ENCODE peak calls at places on chromosomes 16 and 17, in ten cellular contexts. One of them, this sample, is unnamed.

GRCh38 chr16:55257971-55258613 is 65.9 kb upstream of the IRX6 start:
- DNase-seq in WTC11: peak; percentile 84
- DNase-seq in activated B cell treated with CpG ODN at 0.5 μM for 24 hours: no peak
- DNase-seq in BJ: no peak
- DNase-seq in fibroblast of pulmonary artery: peak; percentile 50
- DNase-seq in thoracic aorta: no peak
- DNase-seq in A673: peak; percentile 78
- DNase-seq in PC-9: peak; percentile 11
- DNase-seq in sigmoid colon: no peak
- DNase-seq in left ventricle myocardium inferior: peak; percentile 29
- DNase-seq in this sample: no peak

GRCh38 chr17:48240122-48240521 is 132.6 kb downstream of the SNX11 start:
- DNase-seq in WTC11: no peak
- DNase-seq in activated B cell treated with CpG ODN at 0.5 μM for 24 hours: no peak
- DNase-seq in BJ: no peak
- DNase-seq in fibroblast of pulmonary artery: peak; percentile 18
- DNase-seq in thoracic aorta: no peak
- DNase-seq in A673: peak; percentile 41
- DNase-seq in PC-9: no peak
- DNase-seq in sigmoid colon: no peak
- DNase-seq in left ventricle myocardium inferior: no peak
- DNase-seq in this sample: no peak

GRCh38 chr17:44602390-44602789 is 45.1 kb downstream of the FZD2 start:
- DNase-seq in WTC11: no peak
- DNase-seq in activated B cell treated with CpG ODN at 0.5 μM for 24 hours: no peak
- DNase-seq in BJ: no peak
- DNase-seq in fibroblast of pulmonary artery: no peak
- DNase-seq in thoracic aorta: no peak
- DNase-seq in A673: no peak
- DNase-seq in PC-9: no peak
- DNase-seq in sigmoid colon: no peak
- DNase-seq in left ventricle myocardium inferior: no peak
- DNase-seq in this sample: no peak

GRCh38 chr16:81632392-81633146 is 146.5 kb upstream of the PLCG2 start:
- DNase-seq in WTC11: no peak
- DNase-seq in activated B cell treated with CpG ODN at 0.5 μM for 24 hours: no peak
- DNase-seq in BJ: no peak
- DNase-seq in fibroblast of pulmonary artery: peak; percentile 20
- DNase-seq in thoracic aorta: no peak
- DNase-seq in A673: no peak
- DNase-seq in PC-9: peak; percentile 79
- DNase-seq in sigmoid colon: no peak
- DNase-seq in left ventricle myocardium inferior: no peak
- DNase-seq in this sample: no peak

GRCh38 chr17:19508327-19508867 is 25.3 kb upstream of the SLC47A1 start:
- DNase-seq in WTC11: peak; percentile 50
- DNase-seq in activated B cell treated with CpG ODN at 0.5 μM for 24 hours: peak; percentile 42
- DNase-seq in BJ: no peak
- DNase-seq in fibroblast of pulmonary artery: no peak
- DNase-seq in thoracic aorta: no peak
- DNase-seq in A673: no peak
- DNase-seq in PC-9: no peak
- DNase-seq in sigmoid colon: peak; percentile 75
- DNase-seq in left ventricle myocardium inferior: peak; percentile 31
- DNase-seq in this sample: no peak

GRCh38 chr16:68995011-68995504 is 110.4 kb upstream of the HAS3 start:
- DNase-seq in WTC11: peak; percentile 24
- DNase-seq in activated B cell treated with CpG ODN at 0.5 μM for 24 hours: no peak
- DNase-seq in BJ: no peak
- DNase-seq in fibroblast of pulmonary artery: peak; percentile 73
- DNase-seq in thoracic aorta: no peak
- DNase-seq in A673: peak; percentile 70
- DNase-seq in PC-9: peak; percentile 25
- DNase-seq in sigmoid colon: no peak
- DNase-seq in left ventricle myocardium inferior: no peak
- DNase-seq in this sample: no peak

GRCh38 chr17:58513391-58513912 is 986 bp downstream of the MTMR4 start:
- DNase-seq in WTC11: no peak
- DNase-seq in activated B cell treated with CpG ODN at 0.5 μM for 24 hours: peak; percentile 33
- DNase-seq in BJ: no peak
- DNase-seq in fibroblast of pulmonary artery: no peak
- DNase-seq in thoracic aorta: no peak
- DNase-seq in A673: peak; percentile 12
- DNase-seq in PC-9: no peak
- DNase-seq in sigmoid colon: peak; percentile 59
- DNase-seq in left ventricle myocardium inferior: no peak
- DNase-seq in this sample: no peak

GRCh38 chr16:85551319-85551978 is 61.7 kb upstream of the GSE1 start:
- DNase-seq in WTC11: no peak
- DNase-seq in activated B cell treated with CpG ODN at 0.5 μM for 24 hours: no peak
- DNase-seq in BJ: no peak
- DNase-seq in fibroblast of pulmonary artery: no peak
- DNase-seq in thoracic aorta: no peak
- DNase-seq in A673: no peak
- DNase-seq in PC-9: no peak
- DNase-seq in sigmoid colon: no peak
- DNase-seq in left ventricle myocardium inferior: no peak
- DNase-seq in this sample: no peak

GRCh38 chr17:11296994-11297393 is 56.0 kb downstream of the SHISA6 start:
- DNase-seq in WTC11: no peak
- DNase-seq in activated B cell treated with CpG ODN at 0.5 μM for 24 hours: no peak
- DNase-seq in BJ: no peak
- DNase-seq in fibroblast of pulmonary artery: no peak
- DNase-seq in thoracic aorta: no peak
- DNase-seq in A673: peak; percentile 70
- DNase-seq in PC-9: no peak
- DNase-seq in sigmoid colon: no peak
- DNase-seq in left ventricle myocardium inferior: no peak
- DNase-seq in this sample: no peak

GRCh38 chr17:44279586-44280344 is 11.8 kb upstream of the SLC4A1 start:
- DNase-seq in WTC11: peak; percentile 80
- DNase-seq in activated B cell treated with CpG ODN at 0.5 μM for 24 hours: no peak
- DNase-seq in BJ: peak; percentile 51
- DNase-seq in fibroblast of pulmonary artery: peak; percentile 85
- DNase-seq in thoracic aorta: peak; percentile 12
- DNase-seq in A673: no peak
- DNase-seq in PC-9: peak; percentile 62
- DNase-seq in sigmoid colon: peak; percentile 82
- DNase-seq in left ventricle myocardium inferior: peak; percentile 78
- DNase-seq in this sample: peak; percentile 46

GRCh38 chr17:43661699-43662431 is at the start of gene MEOX1:
- DNase-seq in WTC11: no peak
- DNase-seq in activated B cell treated with CpG ODN at 0.5 μM for 24 hours: no peak
- DNase-seq in BJ: peak; percentile 41
- DNase-seq in fibroblast of pulmonary artery: peak; percentile 54
- DNase-seq in thoracic aorta: no peak
- DNase-seq in A673: peak; percentile 89
- DNase-seq in PC-9: peak; percentile 50
- DNase-seq in sigmoid colon: no peak
- DNase-seq in left ventricle myocardium inferior: no peak
- DNase-seq in this sample: peak; percentile 35

GRCh38 chr17:38867179-38867994 is 2.5 kb upstream of the LASP1 start:
- DNase-seq in WTC11: peak; percentile 65
- DNase-seq in activated B cell treated with CpG ODN at 0.5 μM for 24 hours: peak; percentile 48
- DNase-seq in BJ: no peak
- DNase-seq in fibroblast of pulmonary artery: peak; percentile 68
- DNase-seq in thoracic aorta: no peak
- DNase-seq in A673: peak; percentile 77
- DNase-seq in PC-9: peak; percentile 70
- DNase-seq in sigmoid colon: peak; percentile 80
- DNase-seq in left ventricle myocardium inferior: peak; percentile 58
- DNase-seq in this sample: no peak

GRCh38 chr16:81861915-81862314 is 82.8 kb downstream of the PLCG2 start:
- DNase-seq in WTC11: no peak
- DNase-seq in activated B cell treated with CpG ODN at 0.5 μM for 24 hours: no peak
- DNase-seq in BJ: no peak
- DNase-seq in fibroblast of pulmonary artery: no peak
- DNase-seq in thoracic aorta: no peak
- DNase-seq in A673: no peak
- DNase-seq in PC-9: no peak
- DNase-seq in sigmoid colon: no peak
- DNase-seq in left ventricle myocardium inferior: no peak
- DNase-seq in this sample: no peak

GRCh38 chr16:83200005-83200779 is 573.4 kb downstream of the CDH13 start:
- DNase-seq in WTC11: peak; percentile 20
- DNase-seq in activated B cell treated with CpG ODN at 0.5 μM for 24 hours: no peak
- DNase-seq in BJ: no peak
- DNase-seq in fibroblast of pulmonary artery: peak; percentile 34
- DNase-seq in thoracic aorta: no peak
- DNase-seq in A673: no peak
- DNase-seq in PC-9: no peak
- DNase-seq in sigmoid colon: no peak
- DNase-seq in left ventricle myocardium inferior: no peak
- DNase-seq in this sample: no peak

GRCh38 chr17:32289454-32289853 is 23.8 kb downstream of the RHBDL3 start:
- DNase-seq in WTC11: peak; percentile 47
- DNase-seq in activated B cell treated with CpG ODN at 0.5 μM for 24 hours: no peak
- DNase-seq in BJ: no peak
- DNase-seq in fibroblast of pulmonary artery: no peak
- DNase-seq in thoracic aorta: no peak
- DNase-seq in A673: no peak
- DNase-seq in PC-9: no peak
- DNase-seq in sigmoid colon: no peak
- DNase-seq in left ventricle myocardium inferior: no peak
- DNase-seq in this sample: no peak

GRCh38 chr17:62109378-62109902 is 44.4 kb upstream of the MED13 start:
- DNase-seq in WTC11: peak; percentile 85
- DNase-seq in activated B cell treated with CpG ODN at 0.5 μM for 24 hours: peak; percentile 43
- DNase-seq in BJ: no peak
- DNase-seq in fibroblast of pulmonary artery: peak; percentile 58
- DNase-seq in thoracic aorta: no peak
- DNase-seq in A673: peak; percentile 86
- DNase-seq in PC-9: peak; percentile 77
- DNase-seq in sigmoid colon: no peak
- DNase-seq in left ventricle myocardium inferior: no peak
- DNase-seq in this sample: peak; percentile 56
- TF ChIP-seq CTCF in WTC11: peak; percentile 51
- TF ChIP-seq CTCF in activated B cell treated with CpG ODN at 0.5 μM for 24 hours: no peak
- TF ChIP-seq CTCF in BJ: peak; percentile 65
- TF ChIP-seq CTCF in fibroblast of pulmonary artery: peak; percentile 55
- TF ChIP-seq CTCF in thoracic aorta: no peak
- TF ChIP-seq CTCF in A673: peak; percentile 85
- TF ChIP-seq CTCF in PC-9: peak; percentile 82
- TF ChIP-seq CTCF in sigmoid colon: no peak
- TF ChIP-seq CTCF in left ventricle myocardium inferior: peak; percentile 30
- TF ChIP-seq CTCF in this sample: peak; percentile 82

DNA sequence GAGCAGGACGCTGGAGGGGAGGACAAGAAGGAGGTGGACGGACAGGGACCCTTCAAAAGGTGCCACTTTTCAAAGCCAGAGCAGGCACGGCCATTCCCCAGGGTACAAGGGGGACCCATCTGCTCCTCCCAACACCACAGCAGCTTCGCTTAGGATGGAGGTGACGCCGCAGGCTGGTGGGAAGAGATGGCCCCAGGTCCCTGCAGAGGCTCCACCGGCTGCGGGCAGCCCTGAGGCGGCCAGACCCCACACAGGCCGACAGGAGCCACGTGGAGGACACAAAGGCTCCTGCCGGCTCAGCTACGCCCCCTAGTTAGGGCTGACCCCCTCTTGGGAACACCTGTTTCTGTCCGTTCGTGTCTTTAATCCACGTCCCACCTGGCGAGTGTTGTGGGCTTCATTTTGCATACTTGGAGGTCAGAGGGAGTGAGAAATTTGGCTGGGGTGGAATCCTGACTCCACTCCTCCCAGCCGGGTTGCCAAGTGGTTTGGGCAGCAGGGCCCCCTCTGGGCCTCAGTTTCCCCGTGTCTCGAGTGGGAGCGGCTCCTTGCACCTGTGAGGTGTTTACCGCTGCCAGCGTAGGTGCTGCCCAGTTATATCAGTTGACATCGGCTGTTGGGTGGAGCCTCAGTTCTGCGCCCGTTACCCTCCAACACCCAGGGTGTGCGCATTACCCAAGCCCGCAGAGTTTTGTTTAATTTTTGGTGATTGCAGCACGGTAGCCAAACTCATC is 5.8 kb upstream of the FN3KRP start:
- DNase-seq in WTC11: no peak
- DNase-seq in activated B cell treated with CpG ODN at 0.5 μM for 24 hours: no peak
- DNase-seq in BJ: no peak
- DNase-seq in fibroblast of pulmonary artery: no peak
- DNase-seq in thoracic aorta: no peak
- DNase-seq in A673: no peak
- DNase-seq in PC-9: no peak
- DNase-seq in sigmoid colon: no peak
- DNase-seq in left ventricle myocardium inferior: no peak
- DNase-seq in this sample: no peak
- TF ChIP-seq CTCF in WTC11: no peak
- TF ChIP-seq CTCF in activated B cell treated with CpG ODN at 0.5 μM for 24 hours: no peak
- TF ChIP-seq CTCF in BJ: no peak
- TF ChIP-seq CTCF in fibroblast of pulmonary artery: no peak
- TF ChIP-seq CTCF in thoracic aorta: no peak
- TF ChIP-seq CTCF in A673: no peak
- TF ChIP-seq CTCF in PC-9: no peak
- TF ChIP-seq CTCF in sigmoid colon: no peak
- TF ChIP-seq CTCF in left ventricle myocardium inferior: no peak
- TF ChIP-seq CTCF in this sample: no peak

DNA sequence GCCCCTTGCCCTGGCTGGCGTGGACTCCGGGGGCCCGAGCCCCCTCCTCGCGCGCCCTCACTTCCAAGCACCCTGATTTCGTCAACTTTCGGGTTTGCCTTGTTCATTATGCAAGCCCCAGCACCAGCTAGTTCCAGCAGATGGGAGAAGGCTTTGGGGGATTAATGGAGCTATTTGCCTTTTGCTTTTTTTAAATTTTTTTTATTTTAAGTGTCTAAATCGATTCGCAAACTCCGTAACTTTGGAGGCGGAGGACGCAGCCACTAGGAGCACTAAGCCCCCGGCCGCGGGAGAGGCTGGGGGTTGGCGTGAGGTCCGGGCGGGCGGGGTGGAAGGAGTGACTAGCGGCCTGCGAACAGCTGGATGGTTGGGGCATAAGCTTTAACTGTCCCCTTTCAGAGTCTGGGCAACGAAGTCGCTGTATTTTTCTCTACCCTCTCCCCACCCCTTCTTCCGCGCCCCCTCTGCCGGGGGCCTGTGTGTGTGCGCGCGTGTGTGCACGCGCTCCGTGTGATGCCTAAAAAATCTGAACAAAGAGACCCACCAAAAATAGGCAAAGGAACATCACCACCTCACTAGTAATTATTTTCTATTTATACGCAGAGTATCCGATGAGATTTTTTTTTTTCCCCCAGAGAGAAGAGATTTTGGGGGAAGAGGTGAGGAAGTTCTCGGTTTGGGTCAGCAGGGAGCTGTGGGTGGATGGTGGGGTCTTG is 2.1 kb downstream of the SHISA9 start:
- DNase-seq in WTC11: peak; percentile 52
- DNase-seq in activated B cell treated with CpG ODN at 0.5 μM for 24 hours: no peak
- DNase-seq in BJ: no peak
- DNase-seq in fibroblast of pulmonary artery: no peak
- DNase-seq in thoracic aorta: no peak
- DNase-seq in A673: no peak
- DNase-seq in PC-9: no peak
- DNase-seq in sigmoid colon: no peak
- DNase-seq in left ventricle myocardium inferior: no peak
- DNase-seq in this sample: no peak
- TF ChIP-seq CTCF in WTC11: no peak
- TF ChIP-seq CTCF in activated B cell treated with CpG ODN at 0.5 μM for 24 hours: no peak
- TF ChIP-seq CTCF in BJ: no peak
- TF ChIP-seq CTCF in fibroblast of pulmonary artery: no peak
- TF ChIP-seq CTCF in thoracic aorta: no peak
- TF ChIP-seq CTCF in A673: no peak
- TF ChIP-seq CTCF in PC-9: no peak
- TF ChIP-seq CTCF in sigmoid colon: no peak
- TF ChIP-seq CTCF in left ventricle myocardium inferior: no peak
- TF ChIP-seq CTCF in this sample: no peak

GRCh38 chr17:4554997-4555799 is at the start of gene MYBBP1A:
- DNase-seq in WTC11: peak; percentile 94
- DNase-seq in activated B cell treated with CpG ODN at 0.5 μM for 24 hours: peak; percentile 94
- DNase-seq in BJ: peak; percentile 64
- DNase-seq in fibroblast of pulmonary artery: peak; percentile 95
- DNase-seq in thoracic aorta: peak; percentile 94
- DNase-seq in A673: peak; percentile 98
- DNase-seq in PC-9: peak; percentile 97
- DNase-seq in sigmoid colon: peak; percentile 98
- DNase-seq in left ventricle myocardium inferior: peak; percentile 98
- DNase-seq in this sample: peak; percentile 88
- TF ChIP-seq CTCF in WTC11: no peak
- TF ChIP-seq CTCF in activated B cell treated with CpG ODN at 0.5 μM for 24 hours: no peak
- TF ChIP-seq CTCF in BJ: peak; percentile 42
- TF ChIP-seq CTCF in fibroblast of pulmonary artery: peak; percentile 5
- TF ChIP-seq CTCF in thoracic aorta: no peak
- TF ChIP-seq CTCF in A673: peak; percentile 48
- TF ChIP-seq CTCF in PC-9: peak; percentile 26
- TF ChIP-seq CTCF in sigmoid colon: no peak
- TF ChIP-seq CTCF in left ventricle myocardium inferior: peak; percentile 57
- TF ChIP-seq CTCF in this sample: peak; percentile 5

This sample was measured in AG09319.